ENCODE peak calls at places on chromosomes 6 and 20, in six cellular contexts. Y, V, J, A, L and C are unnamed samples.
A peak's percentile ranks its signal among the peaks of the same experiment; 100 is the strongest.

GRCh38 chr20:5990946-5991345 is 40.5 kb downstream of the MCM8 start:
- DNase-seq in A (no peak), V (no peak), Y (no peak), J (no peak), L (no peak), C (no peak)

GRCh38 chr6:153702671-153703070 is 336.4 kb upstream of the OPRM1 start:
- DNase-seq in V (no peak), L (no peak), J (no peak), Y (no peak), A (no peak), C (no peak)

GRCh38 chr20:52379723-52380336 is 188.3 kb upstream of the ZFP64 start:
- DNase-seq in V (peak; percentile 48), Y (peak; percentile 72), A (no peak), J (peak; percentile 23), L (no peak), C (peak; percentile 11)

GRCh38 chr6:4243237-4243636 is 107.9 kb upstream of the ECI2 start:
- DNase-seq in A (no peak), L (no peak), J (no peak), Y (no peak), V (no peak), C (no peak)

GRCh38 chr20:38146156-38146555 is 18.9 kb downstream of the TGM2 start:
- DNase-seq in V (no peak), J (no peak), A (no peak), Y (no peak), L (no peak), C (no peak)

GRCh38 chr6:64012351-64013060 is 376.9 kb downstream of the PHF3 start:
- DNase-seq in A (no peak), V (peak; percentile 87), Y (no peak), J (no peak), L (no peak), C (no peak)

GRCh38 chr20:17807670-17808069 is 107.9 kb downstream of the BANF2 start:
- DNase-seq in Y (no peak), V (no peak), A (no peak), L (no peak), J (no peak), C (no peak)

GRCh38 chr6:136774228-136775041 is 17.8 kb downstream of the MAP3K5 start:
- DNase-seq in L (no peak), V (peak; percentile 90), J (no peak), Y (no peak), A (no peak), C (no peak)

GRCh38 chr6:20789162-20789561 is 254.9 kb downstream of the CDKAL1 start:
- DNase-seq in J (peak; percentile 5), L (no peak), Y (no peak), V (peak; percentile 56), A (no peak), C (no peak)

GRCh38 chr6:44775121-44775520 is 387.6 kb downstream of the CDC5L start:
- DNase-seq in A (no peak), V (no peak), Y (no peak), J (no peak), L (no peak), C (no peak)

GRCh38 chr6:32074996-32075532 is 34.1 kb downstream of the TNXB start:
- DNase-seq in V (no peak), J (no peak), L (no peak), A (no peak), Y (no peak), C (no peak)

GRCh38 chr6:88650029-88650619 is 313.3 kb downstream of the RNGTT start:
- DNase-seq in J (no peak), Y (no peak), L (no peak), A (no peak), V (peak; percentile 88), C (no peak)

GRCh38 chr6:151276112-151276745 is 36.5 kb downstream of the AKAP12 start:
- DNase-seq in A (no peak), L (no peak), Y (no peak), V (peak; percentile 77), J (no peak), C (no peak)

GRCh38 chr20:41649489-41649888 is 31.3 kb upstream of the CHD6 start:
- DNase-seq in A (no peak), Y (no peak), V (no peak), L (no peak), J (no peak), C (no peak)

GRCh38 chr6:147459772-147460171 is 48.7 kb upstream of the SAMD5 start:
- DNase-seq in V (no peak), A (no peak), L (no peak), J (no peak), Y (no peak), C (no peak)

GRCh38 chr20:44326391-44327159 is 10.3 kb upstream of the R3HDML start:
- DNase-seq in Y (peak; percentile 60), J (no peak), A (no peak), L (no peak), V (no peak), C (no peak)

GRCh38 chr6:122530440-122531046 is 58.9 kb upstream of the SERINC1 start:
- DNase-seq in L (peak; percentile 31), Y (no peak), J (peak; percentile 78), V (peak; percentile 74), A (peak; percentile 31), C (peak; percentile 15)

GRCh38 chr6:107730106-107730505 is 94.0 kb downstream of the SCML4 start:
- DNase-seq in Y (no peak), L (no peak), J (peak; percentile 66), A (peak; percentile 68), V (no peak), C (no peak)

GRCh38 chr6:156589281-156589680 is 187.9 kb upstream of the ARID1B start:
- DNase-seq in L (no peak), A (no peak), V (peak; percentile 47), Y (no peak), J (no peak), C (no peak)

DNA sequence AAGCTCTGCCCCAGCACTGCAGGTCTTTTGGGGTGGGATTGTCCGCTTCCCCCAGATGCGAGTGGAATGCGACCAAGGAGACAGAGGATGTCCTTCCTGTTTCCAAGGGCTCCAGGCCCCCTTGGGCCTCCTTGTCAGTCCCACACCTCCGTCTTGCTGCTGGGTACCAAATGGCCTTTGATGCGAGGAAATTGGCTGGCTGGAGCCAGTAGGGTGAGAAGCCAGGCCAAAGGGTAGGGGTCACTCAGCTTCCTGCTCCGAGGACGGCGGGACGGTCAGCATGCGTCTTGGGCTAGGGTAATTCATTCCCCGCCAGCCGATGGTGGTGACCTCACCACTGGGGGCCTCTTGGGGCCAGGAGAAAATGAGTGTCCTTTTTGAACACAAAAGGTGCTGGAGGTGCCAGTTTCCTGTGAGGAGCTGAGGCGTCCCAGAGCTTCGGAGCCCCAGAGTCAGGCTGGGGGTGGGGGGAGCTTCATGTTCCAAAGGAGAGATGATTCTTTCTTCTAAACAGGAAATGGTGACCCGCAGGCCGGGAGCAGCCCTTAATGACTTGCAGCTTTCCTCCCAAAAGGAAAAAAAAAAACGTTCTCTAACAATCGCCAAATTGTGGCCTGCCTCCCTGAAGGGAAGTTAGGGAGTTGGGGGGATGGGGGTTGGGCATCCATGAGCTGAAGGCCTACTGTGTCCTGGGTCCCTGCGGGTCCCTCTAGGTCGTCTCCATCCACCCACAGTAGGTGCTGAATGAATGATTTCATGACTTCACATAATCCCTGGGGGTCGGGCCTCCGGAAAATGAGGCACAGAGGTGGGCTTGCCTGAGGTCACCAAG is 6.7 kb downstream of the SNAI1 start:
- DNase-seq in L (peak; percentile 57), Y (no peak), A (no peak), V (peak; percentile 78), J (no peak), C (no peak)
- H3K36me3 ChIP-seq in L (no peaks in the 10 kb centered on the region), Y (peaks cover 4% of the 10 kb centered on the region), A (no peaks in the 10 kb centered on the region), V (peaks cover 6% of the 10 kb centered on the region), J (no peaks in the 10 kb centered on the region), C (no peaks in the 10 kb centered on the region)

DNA sequence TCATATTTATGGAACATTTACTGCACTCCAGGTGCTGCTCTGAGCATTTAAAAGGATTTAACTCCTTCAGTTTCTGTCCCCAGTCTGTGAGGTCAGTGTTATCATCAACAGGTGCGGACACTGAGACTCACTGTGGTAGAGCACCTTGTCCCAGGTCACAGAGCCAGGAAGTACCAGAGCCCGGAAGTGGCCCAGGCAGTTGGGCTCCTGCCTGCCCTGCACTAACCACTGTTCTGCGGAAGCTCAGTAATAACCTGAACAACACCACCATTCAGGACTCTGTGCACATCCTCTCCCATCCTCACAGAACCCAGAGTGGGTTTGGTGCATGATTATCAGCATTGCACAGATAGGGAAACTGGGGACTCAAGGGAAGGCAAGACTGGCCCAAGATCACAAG is 16.8 kb upstream of the SIRPG start:
- DNase-seq in A (peak; percentile 51), J (peak; percentile 59), V (no peak), Y (no peak), L (no peak), C (peak; percentile 39)
- H3K4me3 ChIP-seq in A (peak overlapping the region; percentile 12), J (no peak overlapping the region), V (no peak overlapping the region), Y (no peak overlapping the region), L (no peak overlapping the region), C (peak overlapping the region; percentile 44)

DNA sequence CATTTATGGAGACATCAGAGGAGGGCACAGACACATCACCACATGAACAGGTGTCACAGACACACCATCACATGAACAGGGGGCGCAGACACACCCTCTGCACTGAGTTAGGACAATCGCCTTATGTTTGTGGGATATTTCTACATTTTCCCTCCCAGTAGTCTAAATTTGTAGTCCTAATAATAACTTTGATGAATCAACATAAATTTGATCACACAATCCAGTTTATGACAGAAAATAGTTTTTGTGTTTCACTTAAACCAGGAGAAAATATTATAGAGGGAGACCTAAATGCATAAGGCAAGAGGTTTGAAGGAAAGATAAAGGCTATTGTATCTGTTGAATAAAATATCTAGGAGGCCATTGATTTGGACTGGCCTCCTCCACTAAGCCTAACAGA is 195.7 kb downstream of the GPX5 start:
- DNase-seq in L (no peak), A (no peak), V (no peak), J (no peak), Y (no peak), C (no peak)
- H3K36me3 ChIP-seq in L (no peaks in the 10 kb centered on the region), A (no peaks in the 10 kb centered on the region), V (no peaks in the 10 kb centered on the region), J (no peaks in the 10 kb centered on the region), Y (no peaks in the 10 kb centered on the region), C (no peaks in the 10 kb centered on the region)

GRCh38 chr20:33668087-33668790 is 1.5 kb downstream of the ACTL10 start:
- DNase-seq in L (peak; percentile 84), Y (no peak), J (no peak), V (no peak), A (peak; percentile 71), C (no peak)

GRCh38 chr20:33668791-33669155 is 2.0 kb downstream of the ACTL10 start:
- DNase-seq in Y (no peak), A (no peak), L (no peak), J (no peak), V (no peak), C (no peak)

GRCh38 chr20:33666293-33667244 is at the start of gene ACTL10:
- DNase-seq in A (peak; percentile 78), L (peak; percentile 99), V (peak; percentile 98), J (peak; percentile 98), Y (peak; percentile 98), C (peak; percentile 52)

GRCh38 chr20:33669224-33669623 is 2.5 kb downstream of the ACTL10 start:
- DNase-seq in A (no peak), L (no peak), J (no peak), V (no peak), Y (no peak), C (no peak)

GRCh38 chr20:33667245-33668086 is 723 bp downstream of the ACTL10 start:
- DNase-seq in J (peak; percentile 83), A (peak; percentile 47), V (peak; percentile 66), Y (peak; percentile 86), L (peak; percentile 73), C (peak; percentile 49)
- H3K4me3 ChIP-seq in J (peak overlapping the region; percentile 58), A (peak overlapping the region; percentile 86), V (peak overlapping the region; percentile 46), Y (peak overlapping the region; percentile 58), L (peak overlapping the region; percentile 49), C (peak overlapping the region; percentile 77)